ENCODE peak calls at places on chromosomes 13 and 19, in nine cellular contexts. J is endodermal cell; K is cardiac muscle cell; S is CD8-positive, alpha-beta T cell; N is left ventricle myocardium inferior; I is K562; H is IMR-90; Q is left lung; R is MM.1S. G is an unnamed sample.
A peak's percentile ranks its signal among the peaks of the same experiment; 100 is the strongest.

GRCh38 chr19:57511484-57511883 is 11.7 kb downstream of the ZNF773 start:
- DNase-seq in J (no peak), K (no peak), S (no peak), N (no peak), I (no peak), H (no peak), Q (no peak), R (no peak), G (no peak)

GRCh38 chr13:27455331-27455855 is 5.0 kb upstream of the MTIF3 start:
- DNase-seq in J (no peak), K (no peak), S (no peak), N (no peak), I (no peak), H (no peak), Q (no peak), R (peak; percentile 40), G (peak; percentile 16)

GRCh38 chr13:77492982-77493381 is 42.5 kb upstream of the SCEL start:
- DNase-seq in J (no peak), K (peak; percentile 23), S (no peak), N (no peak), I (no peak), H (no peak), Q (no peak), R (peak; percentile 41), G (peak; percentile 51)

GRCh38 chr13:97339019-97339988 is 94.7 kb upstream of the RAP2A start:
- DNase-seq in J (no peak), K (peak; percentile 11), S (no peak), N (peak; percentile 54), I (no peak), H (peak; percentile 98), Q (peak; percentile 54), R (no peak), G (peak; percentile 98)

GRCh38 chr19:18809149-18809978 is 18.3 kb upstream of the COMP start:
- DNase-seq in J (no peak), K (no peak), S (no peak), N (peak; percentile 56), I (no peak), H (peak; percentile 78), Q (peak; percentile 57), R (no peak), G (peak; percentile 92)

GRCh38 chr13:98022210-98022609 is 68.7 kb downstream of the IPO5 start:
- DNase-seq in J (no peak), K (no peak), S (no peak), N (no peak), I (no peak), H (peak; percentile 93), Q (no peak), R (no peak), G (peak; percentile 86)

GRCh38 chr19:29976151-29976943 is 34.3 kb downstream of the URI1 start:
- DNase-seq in J (no peak), K (no peak), S (no peak), N (no peak), I (no peak), H (no peak), Q (no peak), R (no peak), G (no peak)

GRCh38 chr13:50127017-50127725 is 111.9 kb downstream of the KCNRG start:
- DNase-seq in J (peak; percentile 77), K (peak; percentile 55), S (peak; percentile 64), N (peak; percentile 58), I (no peak), H (peak; percentile 50), Q (peak; percentile 70), R (no peak), G (peak; percentile 69)

GRCh38 chr13:44048326-44048725 is 168.6 kb downstream of the LACC1 start:
- DNase-seq in J (no peak), K (no peak), S (no peak), N (no peak), I (no peak), H (no peak), Q (no peak), R (peak; percentile 24), G (no peak)

GRCh38 chr13:46595136-46595917 is 42.4 kb downstream of the LRCH1 start:
- DNase-seq in J (no peak), K (no peak), S (no peak), N (no peak), I (no peak), H (peak; percentile 60), Q (no peak), R (no peak), G (peak; percentile 49)

GRCh38 chr19:18274303-18274775 is at the start of gene IQCN:
- DNase-seq in J (peak; percentile 75), K (no peak), S (no peak), N (no peak), I (no peak), H (no peak), Q (no peak), R (no peak), G (peak; percentile 59)

GRCh38 chr19:4704317-4704673 is 19.3 kb downstream of the DPP9 start:
- DNase-seq in J (no peak), K (no peak), S (no peak), N (no peak), I (no peak), H (no peak), Q (peak; percentile 46), R (no peak), G (no peak)
- H3K4me1 ChIP-seq in J (no peaks in the 10 kb centered on the region), K (no peaks in the 10 kb centered on the region), S (no peaks in the 10 kb centered on the region), N (peaks cover 49% of the 10 kb centered on the region), I (no peaks in the 10 kb centered on the region), H (peaks cover 3% of the 10 kb centered on the region), Q (peaks cover 18% of the 10 kb centered on the region), R (no peaks in the 10 kb centered on the region), G (peaks cover 10% of the 10 kb centered on the region)

DNA sequence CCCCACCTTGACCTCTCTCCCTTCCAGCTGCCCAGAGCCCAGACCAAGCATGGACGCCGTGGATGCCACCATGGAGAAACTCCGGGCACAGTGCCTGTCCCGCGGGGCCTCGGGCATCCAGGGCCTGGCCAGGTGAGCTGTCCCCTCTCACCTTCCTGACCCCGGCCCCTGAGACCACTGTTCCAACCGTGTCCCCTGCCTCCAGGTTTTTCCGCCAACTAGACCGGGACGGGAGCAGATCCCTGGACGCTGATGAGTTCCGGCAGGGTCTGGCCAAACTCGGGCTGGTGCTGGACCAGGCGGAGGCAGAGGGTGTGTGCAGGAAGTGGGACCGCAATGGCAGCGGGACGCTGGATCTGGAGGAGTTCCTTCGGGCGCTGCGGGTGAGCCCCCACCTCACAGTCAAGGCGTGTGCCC is 312 bp downstream of the CAPS start:
- DNase-seq in J (no peak), K (no peak), S (no peak), N (no peak), I (no peak), H (no peak), Q (no peak), R (no peak), G (no peak)
- H3K4me3 ChIP-seq in J (no peak overlapping the region), K (no peak overlapping the region), S (no peak overlapping the region), N (no peak overlapping the region), I (no peak overlapping the region), H (no peak overlapping the region), Q (no peak overlapping the region), R (no peak overlapping the region), G (no peak overlapping the region)

DNA sequence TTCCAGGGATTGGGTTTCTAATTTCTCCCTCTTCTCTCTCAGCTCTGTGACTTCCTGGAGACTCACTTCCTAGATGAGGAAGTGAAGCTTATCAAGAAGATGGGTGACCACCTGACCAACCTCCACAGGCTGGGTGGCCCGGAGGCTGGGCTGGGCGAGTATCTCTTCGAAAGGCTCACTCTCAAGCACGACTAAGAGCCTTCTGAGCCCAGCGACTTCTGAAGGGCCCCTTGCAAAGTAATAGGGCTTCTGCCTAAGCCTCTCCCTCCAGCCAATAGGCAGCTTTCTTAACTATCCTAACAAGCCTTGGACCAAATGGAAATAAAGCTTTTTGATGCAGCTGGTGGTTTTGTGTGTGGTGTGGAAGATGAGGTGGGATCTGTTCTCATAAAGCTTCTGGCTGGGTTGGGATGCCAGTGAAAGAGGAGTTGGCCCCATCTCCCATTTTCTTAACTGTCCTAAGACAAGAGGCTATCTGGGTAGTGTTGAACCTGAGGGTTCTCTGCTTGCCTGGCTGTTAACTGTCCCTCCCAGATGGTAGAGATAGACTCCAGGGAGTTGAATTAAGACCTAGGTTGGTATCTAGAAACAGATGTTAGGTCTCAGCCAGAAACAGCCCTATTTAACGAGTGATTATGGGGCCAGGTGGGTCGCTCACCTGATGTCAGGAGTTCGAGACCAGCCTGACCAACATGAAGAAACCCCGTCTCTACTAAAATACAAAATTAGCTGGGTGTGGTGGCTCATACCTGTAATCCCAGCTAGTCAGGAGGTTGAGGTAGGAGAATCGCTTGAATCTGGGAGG is 1.6 kb downstream of the FTL start:
- DNase-seq in J (no peak), K (no peak), S (no peak), N (no peak), I (no peak), H (no peak), Q (no peak), R (no peak), G (peak; percentile 39)
- H3K4me1 ChIP-seq in J (peaks cover 14% of the 10 kb centered on the region), K (peaks cover 19% of the 10 kb centered on the region), S (peaks cover 41% of the 10 kb centered on the region), N (peaks cover 88% of the 10 kb centered on the region), I (peaks cover 40% of the 10 kb centered on the region), H (peaks cover 20% of the 10 kb centered on the region), Q (peaks cover 72% of the 10 kb centered on the region), R (peaks cover 42% of the 10 kb centered on the region), G (peaks cover 28% of the 10 kb centered on the region)

GRCh38 chr13:113453962-113454361 is 674 bp upstream of the ADPRHL1 start:
- DNase-seq in J (no peak), K (no peak), S (no peak), N (no peak), I (no peak), H (no peak), Q (no peak), R (no peak), G (peak; percentile 95)
- H3K4me3 ChIP-seq in J (no peak overlapping the region), K (no peak overlapping the region), S (no peak overlapping the region), N (peak overlapping the region; percentile 71), I (no peak overlapping the region), H (no peak overlapping the region), Q (no peak overlapping the region), R (no peak overlapping the region), G (peak overlapping the region; percentile 6)

GRCh38 chr19:3096267-3096901 is 2.2 kb downstream of the GNA11 start:
- DNase-seq in J (no peak), K (no peak), S (no peak), N (no peak), I (no peak), H (no peak), Q (no peak), R (no peak), G (no peak)

GRCh38 chr19:3094638-3095374 is 644 bp downstream of the GNA11 start:
- DNase-seq in J (peak; percentile 69), K (peak; percentile 49), S (peak; percentile 59), N (no peak), I (no peak), H (peak; percentile 17), Q (no peak), R (no peak), G (peak; percentile 76)

GRCh38 chr19:3096902-3097326 is 2.8 kb downstream of the GNA11 start:
- DNase-seq in J (no peak), K (no peak), S (no peak), N (no peak), I (no peak), H (no peak), Q (no peak), R (no peak), G (no peak)

GRCh38 chr19:3097442-3097871 is 3.3 kb downstream of the GNA11 start:
- DNase-seq in J (no peak), K (no peak), S (no peak), N (no peak), I (no peak), H (no peak), Q (no peak), R (no peak), G (peak; percentile 17)

GRCh38 chr19:3095375-3096191 is 1.4 kb downstream of the GNA11 start:
- DNase-seq in J (peak; percentile 95), K (peak; percentile 60), S (peak; percentile 58), N (no peak), I (no peak), H (no peak), Q (no peak), R (no peak), G (peak; percentile 35)
- H3K4me1 ChIP-seq in J (peaks cover 7% of the 10 kb centered on the region), K (peaks cover 20% of the 10 kb centered on the region), S (peaks cover 42% of the 10 kb centered on the region), N (peaks cover 65% of the 10 kb centered on the region), I (peaks cover 17% of the 10 kb centered on the region), H (peaks cover 22% of the 10 kb centered on the region), Q (peaks cover 59% of the 10 kb centered on the region), R (peaks cover 4% of the 10 kb centered on the region), G (peaks cover 24% of the 10 kb centered on the region)

GRCh38 chr13:25181597-25181996 is 9.5 kb upstream of the AMER2 start:
- DNase-seq in J (no peak), K (no peak), S (no peak), N (no peak), I (no peak), H (no peak), Q (no peak), R (no peak), G (no peak)
- H3K4me3 ChIP-seq in J (no peak overlapping the region), K (no peak overlapping the region), S (no peak overlapping the region), N (no peak overlapping the region), I (no peak overlapping the region), H (no peak overlapping the region), Q (no peak overlapping the region), R (no peak overlapping the region), G (no peak overlapping the region)

G was measured in GM23248.